ENCODE peak calls at places on chromosomes 4 and X, in four cellular contexts. F, Z, G and C are unnamed samples.

GRCh38 chr4:26779674-26780073 is 81.0 kb upstream of the STIM2 start:
- DNase-seq in F (no peak), Z (no peak), G (no peak), C (no peak)

GRCh38 chr4:182901337-182901736 is 15.8 kb downstream of the DCTD start:
- DNase-seq in F (no peak), Z (no peak), G (no peak), C (no peak)

GRCh38 chrX:13369541-13370140 is 49.8 kb upstream of the ATXN3L start:
- DNase-seq in F (no peak), Z (no peak), G (no peak), C (no peak)

GRCh38 chr4:109233585-109233984 is 68.9 kb downstream of the COL25A1 start:
- DNase-seq in F (no peak), Z (no peak), G (no peak), C (no peak)

GRCh38 chr4:25320374-25321172 is 8.0 kb downstream of the ZCCHC4 start:
- DNase-seq in F (no peak), Z (no peak), G (no peak), C (no peak)

GRCh38 chr4:25800253-25800652 is 62.5 kb downstream of the SEL1L3 start:
- DNase-seq in F (no peak), Z (no peak), G (no peak), C (no peak)

GRCh38 chr4:118857760-118858159 is 21.8 kb upstream of the SEC24D start:
- DNase-seq in F (no peak), Z (no peak), G (no peak), C (no peak)

GRCh38 chr4:145679991-145680455 is at the start of gene C4orf51:
- DNase-seq in F (peak; percentile 31), Z (no peak), G (no peak), C (no peak)

GRCh38 chr4:108536577-108536976 is 83.8 kb upstream of the RPL34 start:
- DNase-seq in F (no peak), Z (no peak), G (no peak), C (no peak)

GRCh38 chrX:75968293-75968692 is 183.2 kb upstream of the MAGEE2 start:
- DNase-seq in F (no peak), Z (no peak), G (peak; percentile 78), C (no peak)

GRCh38 chr4:142548491-142548890 is 297.6 kb downstream of the INPP4B start:
- DNase-seq in F (no peak), Z (no peak), G (no peak), C (no peak)

GRCh38 chr4:57071340-57071739 is 38.8 kb downstream of the IGFBP7 start:
- DNase-seq in F (no peak), Z (no peak), G (no peak), C (no peak)

GRCh38 chr4:184310171-184310567 is 92.5 kb upstream of the ENPP6 start:
- DNase-seq in F (no peak), Z (no peak), G (peak; percentile 69), C (peak; percentile 36)

GRCh38 chrX:30230395-30230794 is at the start of gene MAGEB3:
- DNase-seq in F (no peak), Z (no peak), G (no peak), C (no peak)

GRCh38 chr4:139815646-139816601 is 150.3 kb downstream of the MGST2 start:
- DNase-seq in F (no peak), Z (peak; percentile 85), G (peak; percentile 86), C (peak; percentile 58)

GRCh38 chrX:138710311-138710791 is 1.2 kb downstream of the FGF13 start:
- DNase-seq in F (no peak), Z (peak; percentile 82), G (peak; percentile 57), C (peak; percentile 7)

GRCh38 chr4:149933883-149934282 is 118.2 kb upstream of the IQCM start:
- DNase-seq in F (no peak), Z (no peak), G (no peak), C (no peak)

GRCh38 chr4:183828125-183828524 is 77.0 kb upstream of the STOX2 start:
- DNase-seq in F (no peak), Z (no peak), G (no peak), C (no peak)

GRCh38 chr4:158884280-158884679 is 115.5 kb downstream of the FNIP2 start:
- DNase-seq in F (no peak), Z (no peak), G (no peak), C (no peak)